ENCODE peak calls at places on chromosome 9, in five cellular contexts. One of them, this sample, is unnamed.

GRCh38 chr9:14314929-14315753 is 1.2 kb upstream of the NFIB start:
- DNase-seq in GM10248: peak
- DNase-seq in OCI-M1: no peak
- DNase-seq in cerebellum: peak
- DNase-seq in esophagus squamous epithelium: no peak
- DNase-seq in this sample: peak

GRCh38 chr9:37565661-37566618 is 10.2 kb downstream of the FBXO10 start:
- DNase-seq in GM10248: peak
- DNase-seq in cerebellum: no peak
- DNase-seq in esophagus squamous epithelium: no peak
- DNase-seq in OCI-M1: no peak
- DNase-seq in this sample: no peak

GRCh38 chr9:92482336-92482735 is at the start of gene ASPN:
- DNase-seq in OCI-M1: no peak
- DNase-seq in esophagus squamous epithelium: no peak
- DNase-seq in cerebellum: no peak
- DNase-seq in GM10248: no peak
- DNase-seq in this sample: no peak

GRCh38 chr9:127878001-127878651 is 651 bp upstream of the AK1 start:
- DNase-seq in GM10248: no peak
- DNase-seq in cerebellum: no peak
- DNase-seq in OCI-M1: peak
- DNase-seq in esophagus squamous epithelium: no peak
- DNase-seq in this sample: no peak

GRCh38 chr9:75200892-75201470 is 112.7 kb downstream of the OSTF1 start:
- DNase-seq in cerebellum: no peak
- DNase-seq in esophagus squamous epithelium: no peak
- DNase-seq in GM10248: peak
- DNase-seq in OCI-M1: peak
- DNase-seq in this sample: no peak

GRCh38 chr9:104553261-104553660 is 15.7 kb upstream of the OR13C8 start:
- DNase-seq in GM10248: no peak
- DNase-seq in cerebellum: no peak
- DNase-seq in OCI-M1: no peak
- DNase-seq in esophagus squamous epithelium: no peak
- DNase-seq in this sample: no peak

GRCh38 chr9:103789686-103790085 is 304.4 kb upstream of the SMC2 start:
- DNase-seq in esophagus squamous epithelium: no peak
- DNase-seq in cerebellum: no peak
- DNase-seq in GM10248: no peak
- DNase-seq in OCI-M1: peak
- DNase-seq in this sample: no peak

GRCh38 chr9:128341435-128341849 is 1.1 kb downstream of the SLC27A4 start:
- DNase-seq in OCI-M1: peak
- DNase-seq in cerebellum: peak
- DNase-seq in esophagus squamous epithelium: no peak
- DNase-seq in GM10248: peak
- DNase-seq in this sample: peak

GRCh38 chr9:6417186-6417585 is 4.2 kb downstream of the UHRF2 start:
- DNase-seq in cerebellum: no peak
- DNase-seq in GM10248: peak
- DNase-seq in esophagus squamous epithelium: no peak
- DNase-seq in OCI-M1: peak
- DNase-seq in this sample: no peak

GRCh38 chr9:121640076-121640475 is 11.4 kb upstream of the DAB2IP start:
- DNase-seq in OCI-M1: peak
- DNase-seq in cerebellum: no peak
- DNase-seq in esophagus squamous epithelium: no peak
- DNase-seq in GM10248: peak
- DNase-seq in this sample: no peak

GRCh38 chr9:18438951-18439350 is 35.0 kb upstream of the ADAMTSL1 start:
- DNase-seq in GM10248: no peak
- DNase-seq in cerebellum: no peak
- DNase-seq in OCI-M1: no peak
- DNase-seq in esophagus squamous epithelium: no peak
- DNase-seq in this sample: no peak

GRCh38 chr9:131885144-131885609 is 145.3 kb upstream of the RAPGEF1 start:
- DNase-seq in cerebellum: no peak
- DNase-seq in esophagus squamous epithelium: no peak
- DNase-seq in GM10248: no peak
- DNase-seq in OCI-M1: no peak
- DNase-seq in this sample: no peak

GRCh38 chr9:25681270-25681669 is 3.0 kb upstream of the TUSC1 start:
- DNase-seq in cerebellum: no peak
- DNase-seq in OCI-M1: no peak
- DNase-seq in GM10248: no peak
- DNase-seq in esophagus squamous epithelium: no peak
- DNase-seq in this sample: no peak

GRCh38 chr9:124110307-124110915 is 98.8 kb downstream of the LHX2 start:
- DNase-seq in cerebellum: no peak
- DNase-seq in esophagus squamous epithelium: no peak
- DNase-seq in GM10248: peak
- DNase-seq in OCI-M1: peak
- DNase-seq in this sample: peak

GRCh38 chr9:112866662-112867274 is 23.9 kb downstream of the SLC46A2 start:
- DNase-seq in esophagus squamous epithelium: no peak
- DNase-seq in GM10248: no peak
- DNase-seq in cerebellum: no peak
- DNase-seq in OCI-M1: peak
- DNase-seq in this sample: no peak

GRCh38 chr9:122315534-122315933 is 50.9 kb downstream of the MRRF start:
- DNase-seq in GM10248: no peak
- DNase-seq in esophagus squamous epithelium: no peak
- DNase-seq in OCI-M1: no peak
- DNase-seq in cerebellum: no peak
- DNase-seq in this sample: no peak

GRCh38 chr9:23638837-23639426 is 187.1 kb downstream of the ELAVL2 start:
- DNase-seq in GM10248: no peak
- DNase-seq in cerebellum: no peak
- DNase-seq in esophagus squamous epithelium: no peak
- DNase-seq in OCI-M1: no peak
- DNase-seq in this sample: no peak

GRCh38 chr9:14277202-14277601 is 36.7 kb downstream of the NFIB start:
- DNase-seq in cerebellum: no peak
- DNase-seq in GM10248: no peak
- DNase-seq in OCI-M1: peak
- DNase-seq in esophagus squamous epithelium: no peak
- DNase-seq in this sample: no peak

GRCh38 chr9:24090566-24090965 is 264.5 kb upstream of the ELAVL2 start:
- DNase-seq in cerebellum: no peak
- DNase-seq in GM10248: no peak
- DNase-seq in OCI-M1: peak
- DNase-seq in esophagus squamous epithelium: no peak
- DNase-seq in this sample: no peak

GRCh38 chr9:136589766-136590740 is 44.2 kb upstream of the NOTCH1 start:
- DNase-seq in esophagus squamous epithelium: no peak
- DNase-seq in cerebellum: no peak
- DNase-seq in GM10248: no peak
- DNase-seq in OCI-M1: no peak
- DNase-seq in this sample: no peak

GRCh38 chr9:22203371-22204138 is 194.4 kb upstream of the CDKN2B start:
- DNase-seq in cerebellum: no peak
- DNase-seq in OCI-M1: peak
- DNase-seq in GM10248: no peak
- DNase-seq in esophagus squamous epithelium: no peak
- DNase-seq in this sample: no peak

GRCh38 chr9:3263698-3264097 is 262.1 kb downstream of the RFX3 start:
- DNase-seq in cerebellum: no peak
- DNase-seq in esophagus squamous epithelium: no peak
- DNase-seq in GM10248: no peak
- DNase-seq in OCI-M1: no peak
- DNase-seq in this sample: no peak